ENCODE peak calls at places on chromosomes 12 and 14, in ten cellular contexts. L, O, C, G, S, E, K, M, A and X are unnamed samples.

GRCh38 chr12:31742891-31743290 is 14.1 kb upstream of the AMN1 start:
- DNase-seq in L (peak), O (no peak), C (no peak), G (no peak), S (no peak), E (no peak), K (no peak), M (no peak), A (no peak), X (no peak)

GRCh38 chr14:92471919-92472318 is 41.7 kb upstream of the RIN3 start:
- DNase-seq in L (no peak), O (no peak), C (no peak), G (no peak), S (no peak), E (peak), K (no peak), M (no peak), A (peak), X (no peak)

GRCh38 chr12:127257366-127257935 is 1009.5 kb upstream of the TMEM132C start:
- DNase-seq in L (no peak), O (no peak), C (no peak), G (no peak), S (no peak), E (no peak), K (no peak), M (no peak), A (no peak), X (no peak)

GRCh38 chr12:104718581-104718980 is 239.5 kb downstream of the SLC41A2 start:
- DNase-seq in L (no peak), O (no peak), C (no peak), G (no peak), S (no peak), E (no peak), K (no peak), M (no peak), A (no peak), X (no peak)

GRCh38 chr12:4257442-4257841 is 16.1 kb upstream of the CCND2 start:
- DNase-seq in L (no peak), O (no peak), C (no peak), G (no peak), S (no peak), E (no peak), K (no peak), M (no peak), A (no peak), X (no peak)

GRCh38 chr12:20646239-20646827 is 48.8 kb upstream of the SLCO1C1 start:
- DNase-seq in L (peak), O (no peak), C (no peak), G (no peak), S (peak), E (no peak), K (peak), M (no peak), A (peak), X (no peak)

GRCh38 chr12:51874013-51874412 is 13.9 kb upstream of the ANKRD33 start:
- DNase-seq in L (no peak), O (no peak), C (no peak), G (no peak), S (no peak), E (no peak), K (no peak), M (no peak), A (no peak), X (no peak)

GRCh38 chr12:64229240-64229639 is 7.1 kb upstream of the KICS2 start:
- DNase-seq in L (no peak), O (no peak), C (no peak), G (no peak), S (no peak), E (no peak), K (no peak), M (no peak), A (no peak), X (no peak)

GRCh38 chr12:38880288-38880687 is 25.1 kb downstream of the CPNE8 start:
- DNase-seq in L (no peak), O (no peak), C (no peak), G (no peak), S (no peak), E (no peak), K (no peak), M (no peak), A (no peak), X (no peak)

GRCh38 chr14:51302319-51303030 is 62.4 kb downstream of the TMX1 start:
- DNase-seq in L (no peak), O (no peak), C (no peak), G (no peak), S (peak), E (no peak), K (no peak), M (no peak), A (no peak), X (no peak)

GRCh38 chr12:5272061-5272820 is 159.7 kb upstream of the NTF3 start:
- DNase-seq in L (no peak), O (no peak), C (no peak), G (no peak), S (no peak), E (no peak), K (no peak), M (no peak), A (no peak), X (no peak)

GRCh38 chr12:24838531-24838950 is 110.4 kb downstream of the BCAT1 start:
- DNase-seq in L (peak), O (no peak), C (peak), G (no peak), S (peak), E (peak), K (no peak), M (peak), A (no peak), X (no peak)

GRCh38 chr12:133236144-133236543 is 467 bp upstream of the ANHX start:
- DNase-seq in L (no peak), O (no peak), C (no peak), G (no peak), S (no peak), E (no peak), K (no peak), M (no peak), A (no peak), X (no peak)

GRCh38 chr14:92726135-92726932 is 22.1 kb downstream of the LGMN start:
- DNase-seq in L (peak), O (no peak), C (peak), G (peak), S (peak), E (peak), K (peak), M (peak), A (peak), X (peak)

GRCh38 chr12:105278043-105278697 is 42.2 kb upstream of the APPL2 start:
- DNase-seq in L (peak), O (no peak), C (no peak), G (no peak), S (peak), E (no peak), K (peak), M (no peak), A (peak), X (no peak)

GRCh38 chr14:104237651-104238423 is 99.5 kb downstream of the KIF26A start:
- DNase-seq in L (no peak), O (no peak), C (no peak), G (no peak), S (no peak), E (no peak), K (no peak), M (peak), A (no peak), X (no peak)

GRCh38 chr12:15563683-15564082 is 225.5 kb downstream of the EPS8 start:
- DNase-seq in L (no peak), O (no peak), C (no peak), G (no peak), S (no peak), E (no peak), K (no peak), M (no peak), A (no peak), X (peak)

GRCh38 chr12:65747338-65747737 is 76.9 kb upstream of the HMGA2 start:
- DNase-seq in L (no peak), O (no peak), C (no peak), G (no peak), S (no peak), E (no peak), K (no peak), M (no peak), A (no peak), X (no peak)

GRCh38 chr12:64923536-64923935 is 99.1 kb downstream of the TBC1D30 start:
- DNase-seq in L (no peak), O (no peak), C (no peak), G (no peak), S (no peak), E (no peak), K (no peak), M (no peak), A (no peak), X (no peak)

GRCh38 chr14:55508676-55509075 is 68.3 kb upstream of the TBPL2 start:
- DNase-seq in L (no peak), O (no peak), C (no peak), G (no peak), S (no peak), E (no peak), K (no peak), M (no peak), A (no peak), X (no peak)

DNA sequence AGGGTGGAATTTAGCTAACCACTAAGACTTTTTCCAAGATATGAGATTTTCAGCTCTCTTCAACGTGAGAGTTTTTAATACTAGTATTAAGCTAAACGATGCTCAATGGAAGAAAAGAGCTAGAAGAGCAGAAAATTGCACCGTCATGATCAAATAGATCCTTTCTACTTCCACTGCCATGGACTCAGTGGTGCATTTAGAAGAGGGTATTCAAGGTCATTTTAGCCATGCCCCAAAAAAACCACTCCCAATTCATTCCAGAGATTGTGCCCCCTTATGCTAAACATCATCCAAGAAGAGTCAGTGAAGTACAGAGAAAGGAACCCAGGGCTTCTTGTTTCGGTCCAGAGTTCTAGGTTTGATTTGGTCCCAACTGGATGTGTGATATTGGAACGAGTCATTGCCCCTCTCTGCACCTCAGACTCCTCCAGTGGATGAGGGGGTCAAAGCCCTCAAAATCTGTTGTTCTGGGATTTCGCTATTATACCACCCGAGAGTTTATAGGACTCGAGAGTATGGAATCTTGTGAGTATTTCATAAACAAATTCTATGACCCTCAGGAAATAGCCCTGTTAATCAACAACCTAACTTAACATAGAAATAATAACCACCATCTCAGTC is 55.2 kb downstream of the DAD1 start:
- DNase-seq in L (no peak), O (no peak), C (no peak), G (no peak), S (no peak), E (no peak), K (no peak), M (no peak), A (no peak), X (no peak)
- TF ChIP-seq POLR2A in L (no peak), O (no peak), C (no peak), G (no peak), S (no peak), E (no peak), K (no peak), M (no peak), A (no peak), X (no peak)

DNA sequence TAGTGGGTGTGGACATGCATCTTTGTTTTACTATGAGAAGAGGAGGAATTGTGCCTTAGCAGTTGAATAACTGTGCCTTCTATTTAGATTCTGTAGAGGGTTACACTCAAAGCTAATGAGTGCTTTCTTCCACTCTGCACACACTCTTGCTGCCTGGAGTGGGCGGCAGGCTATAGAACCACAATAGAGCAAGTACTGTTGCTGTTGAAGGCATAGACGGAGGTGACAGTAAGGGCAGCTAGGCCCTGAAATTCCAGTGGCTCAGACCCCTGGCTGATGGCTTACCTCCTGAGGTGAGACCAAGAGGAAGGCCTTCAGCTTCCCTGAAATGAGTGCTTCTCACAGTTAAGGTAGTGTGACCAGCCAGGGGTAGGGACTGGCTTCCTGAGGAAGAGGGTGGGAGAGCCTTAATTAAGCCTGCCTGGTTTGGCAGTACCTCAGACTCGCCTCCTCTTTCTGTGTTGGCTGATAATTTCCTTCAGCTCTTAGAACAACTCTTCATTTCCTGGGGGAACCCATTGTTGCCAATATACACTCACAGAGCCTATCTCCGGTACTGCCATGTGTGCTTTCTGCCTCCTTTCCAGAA is 24.7 kb downstream of the SUSD6 start:
- DNase-seq in L (no peak), O (no peak), C (no peak), G (no peak), S (peak), E (no peak), K (no peak), M (no peak), A (no peak), X (no peak)
- TF ChIP-seq POLR2A in L (no peak), O (no peak), C (no peak), G (no peak), S (no peak), E (no peak), K (no peak), M (no peak), A (no peak), X (no peak)

GRCh38 chr14:75279739-75280447 is 1.3 kb downstream of the FOS start:
- DNase-seq in L (no peak), O (no peak), C (peak), G (no peak), S (peak), E (peak), K (no peak), M (peak), A (no peak), X (peak)
- TF ChIP-seq POLR2A in L (no peak), O (no peak), C (peak), G (no peak), S (no peak), E (no peak), K (no peak), M (no peak), A (no peak), X (no peak)

DNA sequence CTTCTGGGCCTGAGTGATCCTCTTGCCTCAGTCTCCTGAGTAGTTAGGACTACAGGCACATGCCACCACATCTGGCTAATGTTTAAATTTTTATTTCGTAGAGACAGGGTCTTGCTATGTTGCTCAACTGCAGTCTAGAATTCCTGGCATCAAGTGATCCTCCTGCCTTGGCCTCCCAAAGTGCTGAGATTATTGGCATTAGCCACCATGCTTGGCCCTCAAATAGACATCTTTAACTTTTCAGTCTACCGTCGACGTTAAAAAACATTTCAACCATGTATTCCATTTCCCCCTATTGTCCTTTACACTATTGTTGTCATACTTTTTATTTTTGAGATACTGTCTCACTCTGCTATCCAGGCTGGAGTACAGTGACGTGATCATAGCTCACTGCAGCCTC is 22.4 kb downstream of the ERH start:
- DNase-seq in L (no peak), O (no peak), C (no peak), G (no peak), S (no peak), E (no peak), K (no peak), M (no peak), A (no peak), X (no peak)
- TF ChIP-seq POLR2A in L (no peak), O (no peak), C (no peak), G (no peak), S (no peak), E (no peak), K (no peak), M (no peak), A (no peak), X (no peak)

DNA sequence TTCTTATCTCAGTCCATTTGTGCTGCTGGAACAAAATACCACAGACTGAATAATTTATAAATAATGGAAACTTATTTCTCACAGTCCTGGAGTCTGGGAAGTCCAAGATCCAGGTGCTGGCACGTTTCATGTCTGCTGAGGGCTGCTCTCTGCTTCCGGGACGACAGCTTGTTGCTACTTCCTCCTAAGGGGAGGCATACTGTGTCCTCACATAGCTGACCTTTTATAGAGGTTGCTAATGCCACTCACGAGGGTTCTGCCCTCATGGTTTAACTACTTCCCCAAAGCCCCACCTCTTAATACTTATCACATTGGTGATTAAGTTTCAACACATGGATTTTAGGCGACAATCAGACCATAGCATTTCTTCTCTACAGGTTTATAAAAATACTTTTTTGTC is 411.0 kb downstream of the NRXN3 start:
- DNase-seq in L (peak), O (no peak), C (no peak), G (no peak), S (no peak), E (no peak), K (no peak), M (no peak), A (no peak), X (no peak)
- TF ChIP-seq POLR2A in L (no peak), O (no peak), C (no peak), G (no peak), S (no peak), E (no peak), K (no peak), M (no peak), A (no peak), X (no peak)

DNA sequence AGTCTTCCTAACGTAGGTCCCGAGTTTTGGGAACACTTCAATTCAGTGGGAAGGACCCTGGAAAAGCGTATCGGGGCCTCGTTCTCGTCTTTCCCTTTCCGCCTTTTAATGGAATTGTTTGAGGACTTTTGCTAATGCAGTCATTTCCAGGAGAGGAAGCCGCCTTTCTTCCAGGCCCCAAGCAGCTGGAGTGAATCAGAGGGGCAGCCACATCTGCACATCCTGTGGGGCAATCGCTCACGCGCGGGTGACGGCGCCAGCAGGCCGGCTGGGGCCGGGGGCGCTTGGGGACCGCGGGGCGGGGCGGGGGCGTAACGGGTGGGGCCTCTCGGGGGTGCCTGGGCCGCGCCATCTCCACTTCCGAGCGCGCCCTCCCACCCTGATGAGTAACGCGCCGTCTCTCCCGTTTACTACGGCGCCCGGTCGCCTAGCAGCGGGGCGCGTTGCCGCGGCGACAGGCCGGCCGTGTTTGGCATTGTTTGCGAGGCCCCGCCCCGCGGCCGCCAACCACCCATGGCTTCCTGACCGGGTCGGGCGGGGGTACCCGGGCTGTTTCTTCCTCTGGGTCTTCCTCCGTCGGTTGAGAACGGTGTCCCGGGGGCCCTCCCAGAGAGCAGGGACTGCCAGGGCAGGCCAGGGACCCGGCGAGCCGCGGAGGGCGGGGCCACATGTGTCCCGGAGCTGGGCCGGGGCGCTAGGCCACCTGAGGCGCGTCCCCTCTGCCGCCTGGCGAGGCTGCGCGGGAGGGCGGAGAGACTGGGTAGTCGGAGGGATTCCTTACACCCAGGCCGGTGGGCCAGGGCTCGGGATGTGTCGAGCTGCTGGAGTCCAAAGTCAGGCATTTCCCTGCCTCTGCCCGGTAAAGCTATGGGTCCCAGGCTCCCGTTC is 2.3 kb downstream of the GSG1 start:
- DNase-seq in L (peak), O (peak), C (peak), G (peak), S (peak), E (peak), K (peak), M (peak), A (peak), X (peak)
- TF ChIP-seq POLR2A in L (peak), O (no peak), C (peak), G (peak), S (peak), E (peak), K (no peak), M (no peak), A (peak), X (no peak)

GRCh38 chr14:100142073-100143040 is 17.1 kb downstream of the DEGS2 start:
- DNase-seq in L (no peak), O (no peak), C (no peak), G (no peak), S (peak), E (peak), K (peak), M (no peak), A (no peak), X (no peak)
- TF ChIP-seq POLR2A in L (no peak), O (no peak), C (no peak), G (no peak), S (peak), E (peak), K (peak), M (no peak), A (no peak), X (no peak)

GRCh38 chr14:33612184-33612479 is 338.7 kb downstream of the EGLN3 start:
- DNase-seq in L (no peak), O (no peak), C (no peak), G (no peak), S (peak), E (no peak), K (peak), M (no peak), A (no peak), X (no peak)

GRCh38 chr14:33611405-33612183 is 339.3 kb downstream of the EGLN3 start:
- DNase-seq in L (no peak), O (no peak), C (no peak), G (no peak), S (no peak), E (no peak), K (no peak), M (no peak), A (no peak), X (no peak)

DNA sequence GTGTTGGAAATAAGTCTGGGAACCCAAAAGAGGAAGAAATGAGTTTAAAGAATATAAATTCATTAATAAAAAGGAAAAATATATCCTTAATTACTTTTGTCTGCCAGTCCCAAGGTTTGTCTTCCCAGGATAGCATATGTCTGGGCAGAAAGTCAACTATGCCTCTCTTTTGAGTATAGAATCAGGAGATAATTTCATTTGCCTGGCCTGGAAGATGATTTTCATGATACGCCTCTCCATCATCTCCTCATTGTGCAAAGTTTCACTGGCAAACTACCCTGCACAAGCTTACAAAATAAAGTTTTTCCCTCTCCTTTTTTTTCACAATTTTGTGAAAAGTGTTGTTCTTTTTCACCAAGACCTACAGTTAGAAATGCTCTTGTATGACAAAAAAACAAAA is 340.8 kb downstream of the EGLN3 start:
- DNase-seq in L (no peak), O (no peak), C (no peak), G (no peak), S (no peak), E (no peak), K (no peak), M (no peak), A (no peak), X (no peak)
- TF ChIP-seq POLR2A in L (no peak), O (no peak), C (no peak), G (no peak), S (no peak), E (no peak), K (no peak), M (no peak), A (no peak), X (no peak)